ENCODE peak calls at places on chromosomes 13 and 19, in six cellular contexts. V is pancreas; C is naive thymus-derived CD4-positive, alpha-beta T cell; G is MM.1S; N is hepatocyte; X is WERI-Rb-1. J is an unnamed sample.

GRCh38 chr19:42135836-42136235 is 3.6 kb upstream of the POU2F2 start:
- DNase-seq in V (no peak), C (no peak), G (peak; percentile 48), N (no peak), X (no peak), J (no peak)

GRCh38 chr19:7349961-7350711 is 1.4 kb downstream of the ARHGEF18 start:
- DNase-seq in V (no peak), C (peak; percentile 80), G (no peak), N (no peak), X (no peak), J (no peak)

GRCh38 chr13:52158629-52159158 is 703 bp downstream of the NEK3 start:
- DNase-seq in V (no peak), C (no peak), G (no peak), N (peak; percentile 58), X (peak; percentile 7), J (no peak)

GRCh38 chr13:44075113-44075512 is 195.4 kb downstream of the LACC1 start:
- DNase-seq in V (no peak), C (no peak), G (no peak), N (peak; percentile 34), X (no peak), J (no peak)

GRCh38 chr13:26219726-26220125 is 2.4 kb downstream of the RNF6 start:
- DNase-seq in V (no peak), C (no peak), G (no peak), N (no peak), X (no peak), J (no peak)

GRCh38 chr19:46081928-46082727 is 41.3 kb upstream of the IGFL4 start:
- DNase-seq in V (no peak), C (no peak), G (peak; percentile 34), N (peak; percentile 77), X (peak; percentile 25), J (peak; percentile 51)

GRCh38 chr13:40777957-40778235 is 6.9 kb upstream of the MRPS31 start:
- DNase-seq in V (no peak), C (no peak), G (no peak), N (no peak), X (no peak), J (no peak)

GRCh38 chr19:35497406-35497805 is 7.1 kb upstream of the KRTDAP start:
- DNase-seq in V (no peak), C (no peak), G (no peak), N (no peak), X (no peak), J (no peak)

GRCh38 chr19:45809643-45810159 is 5.4 kb downstream of the RSPH6A start:
- DNase-seq in V (no peak), C (no peak), G (peak; percentile 82), N (no peak), X (no peak), J (no peak)

GRCh38 chr19:46975918-46976782 is 43.5 kb upstream of the NPAS1 start:
- DNase-seq in V (peak; percentile 97), C (no peak), G (no peak), N (peak; percentile 76), X (no peak), J (peak; percentile 68)

GRCh38 chr13:36090592-36090991 is 40.6 kb downstream of the DCLK1 start:
- DNase-seq in V (no peak), C (no peak), G (no peak), N (no peak), X (no peak), J (no peak)

GRCh38 chr19:8253678-8254077 is 44.5 kb downstream of the CERS4 start:
- DNase-seq in V (peak; percentile 36), C (no peak), G (no peak), N (no peak), X (no peak), J (no peak)

GRCh38 chr19:46209051-46209450 is 20.5 kb upstream of the IGFL1 start:
- DNase-seq in V (no peak), C (no peak), G (no peak), N (no peak), X (no peak), J (peak; percentile 27)

GRCh38 chr19:55257461-55258411 is 1.1 kb downstream of the PPP6R1 start:
- DNase-seq in V (peak; percentile 68), C (peak; percentile 38), G (peak; percentile 27), N (peak; percentile 48), X (peak; percentile 42), J (peak; percentile 32)

GRCh38 chr13:52846567-52847321 is 1.7 kb downstream of the PCDH8 start:
- DNase-seq in V (peak; percentile 85), C (no peak), G (no peak), N (peak; percentile 84), X (no peak), J (no peak)

GRCh38 chr13:98445340-98446233 is 131.3 kb downstream of the STK24 start:
- DNase-seq in V (peak; percentile 87), C (peak; percentile 71), G (peak; percentile 49), N (peak; percentile 85), X (peak; percentile 87), J (peak; percentile 88)

GRCh38 chr13:109451726-109452125 is 334.7 kb downstream of the IRS2 start:
- DNase-seq in V (no peak), C (no peak), G (no peak), N (no peak), X (no peak), J (no peak)

GRCh38 chr19:8505680-8506401 is 3.4 kb upstream of the PRAM1 start:
- DNase-seq in V (peak; percentile 93), C (peak; percentile 58), G (peak; percentile 55), N (peak; percentile 89), X (peak; percentile 91), J (peak; percentile 78)

GRCh38 chr19:28481674-28482073 is 731.3 kb downstream of the UQCRFS1 start:
- DNase-seq in V (no peak), C (no peak), G (no peak), N (no peak), X (no peak), J (no peak)

GRCh38 chr13:80630685-80631121 is 289.8 kb upstream of the SPRY2 start:
- DNase-seq in V (no peak), C (no peak), G (no peak), N (no peak), X (no peak), J (no peak)

GRCh38 chr19:17555929-17556813 is 722 bp downstream of the COLGALT1 start:
- DNase-seq in V (peak; percentile 82), C (peak; percentile 14), G (peak; percentile 43), N (peak; percentile 68), X (peak; percentile 81), J (peak; percentile 42)

GRCh38 chr13:48072304-48072703 is 22.6 kb downstream of the MED4 start:
- DNase-seq in V (no peak), C (no peak), G (no peak), N (no peak), X (no peak), J (no peak)

GRCh38 chr19:30087381-30088138 is 145.5 kb downstream of the URI1 start:
- DNase-seq in V (no peak), C (no peak), G (no peak), N (no peak), X (no peak), J (no peak)
- H3K4me3 ChIP-seq in V (no peak overlapping the region), C (no peak overlapping the region), G (no peak overlapping the region), N (no peak overlapping the region), X (no peak overlapping the region), J (no peak overlapping the region)

GRCh38 chr13:75637101-75637774 is 1.1 kb downstream of the LMO7 start:
- DNase-seq in V (no peak), C (no peak), G (no peak), N (no peak), X (no peak), J (peak; percentile 10)
- H3K4me3 ChIP-seq in V (peak overlapping the region; percentile 28), C (peak overlapping the region; percentile 75), G (peak overlapping the region; percentile 79), N (peak overlapping the region; percentile 95), X (peak overlapping the region; percentile 77), J (peak overlapping the region; percentile 57)

GRCh38 chr19:22326219-22326618 is 40.0 kb downstream of the ZNF729 start:
- DNase-seq in V (no peak), C (no peak), G (no peak), N (no peak), X (no peak), J (no peak)
- H3K4me3 ChIP-seq in V (no peak overlapping the region), C (no peak overlapping the region), G (no peak overlapping the region), N (no peak overlapping the region), X (no peak overlapping the region), J (no peak overlapping the region)

GRCh38 chr19:11872624-11873023 is 15.0 kb upstream of the ZNF69 start:
- DNase-seq in V (no peak), C (no peak), G (no peak), N (no peak), X (no peak), J (no peak)
- H3K4me3 ChIP-seq in V (no peak overlapping the region), C (no peak overlapping the region), G (no peak overlapping the region), N (no peak overlapping the region), X (no peak overlapping the region), J (no peak overlapping the region)

GRCh38 chr13:112065867-112066623 is 904 bp upstream of the SOX1 start:
- DNase-seq in V (no peak), C (no peak), G (no peak), N (no peak), X (no peak), J (no peak)
- H3K4me3 ChIP-seq in V (no peak overlapping the region), C (peak overlapping the region; percentile 37), G (no peak overlapping the region), N (no peak overlapping the region), X (no peak overlapping the region), J (peak overlapping the region; percentile 47)

GRCh38 chr13:37910790-37911189 is 41.2 kb upstream of the TRPC4 start:
- DNase-seq in V (no peak), C (no peak), G (no peak), N (no peak), X (no peak), J (no peak)
- H3K4me3 ChIP-seq in V (no peak overlapping the region), C (no peak overlapping the region), G (no peak overlapping the region), N (no peak overlapping the region), X (no peak overlapping the region), J (no peak overlapping the region)

GRCh38 chr19:49086296-49086695 is 1.0 kb downstream of the SNRNP70 start:
- DNase-seq in V (no peak), C (no peak), G (no peak), N (no peak), X (no peak), J (no peak)

GRCh38 chr19:49085868-49086232 is 599 bp downstream of the SNRNP70 start:
- DNase-seq in V (no peak), C (no peak), G (no peak), N (no peak), X (no peak), J (no peak)

GRCh38 chr19:49081273-49081672 is 4.0 kb upstream of the SNRNP70 start:
- DNase-seq in V (no peak), C (no peak), G (no peak), N (no peak), X (no peak), J (no peak)

GRCh38 chr19:49085020-49085867 is at the start of gene SNRNP70:
- DNase-seq in V (peak; percentile 100), C (peak; percentile 100), G (peak; percentile 99), N (peak; percentile 100), X (peak; percentile 99), J (peak; percentile 100)

DNA sequence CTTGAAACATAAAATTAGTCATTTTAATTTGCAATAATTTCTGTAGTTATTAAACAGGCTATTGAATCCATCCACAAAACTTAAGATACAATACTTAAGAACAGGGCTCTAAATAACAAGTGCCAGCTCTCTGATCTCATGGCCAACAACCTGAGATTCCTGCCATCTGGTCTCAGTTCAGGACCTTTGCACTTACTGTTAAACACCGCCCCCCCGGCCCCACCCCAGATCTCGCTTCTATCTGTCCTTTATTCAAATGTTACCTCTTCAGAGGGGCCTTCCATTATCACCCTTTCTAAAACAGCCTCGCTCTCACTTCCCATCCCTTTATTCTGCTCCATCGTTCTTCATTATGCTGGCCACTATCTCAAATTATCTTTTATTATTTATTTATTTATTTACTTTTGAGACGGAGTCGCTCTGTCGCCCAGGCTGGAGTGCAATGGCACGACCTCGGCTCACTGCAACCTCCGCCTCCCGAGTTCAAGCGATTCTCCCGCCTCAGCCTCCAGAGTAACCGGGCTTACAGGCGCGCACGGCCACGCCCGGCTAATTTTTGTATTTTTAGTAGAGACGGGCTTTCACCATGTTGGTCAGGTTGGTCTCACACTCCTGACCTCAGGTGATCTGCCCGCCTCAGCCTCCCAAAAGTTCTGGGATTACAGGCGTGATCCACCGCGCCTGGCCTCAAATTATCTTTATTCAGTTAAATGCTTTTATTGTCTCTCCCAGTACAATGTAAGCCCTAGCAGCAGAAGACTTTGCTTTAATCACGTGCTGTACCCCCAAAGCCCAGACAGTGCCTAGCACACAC is 838 bp upstream of the SNRNP70 start:
- DNase-seq in V (no peak), C (no peak), G (no peak), N (no peak), X (no peak), J (peak; percentile 50)
- H3K4me3 ChIP-seq in V (no peak overlapping the region), C (peak overlapping the region; percentile 72), G (peak overlapping the region; percentile 96), N (peak overlapping the region; percentile 16), X (peak overlapping the region; percentile 35), J (peak overlapping the region; percentile 71)

J was measured in Caco-2.